ENCODE peak calls at places on chromosomes 3 and 15, in four cellular contexts. G, Y, D and V are unnamed samples.
A peak's percentile ranks its signal among the peaks of the same experiment; 100 is the strongest.

GRCh38 chr3:129609591-129610169 is 3.2 kb upstream of the PLXND1 start:
- DNase-seq in G (no peak), Y (no peak), D (no peak), V (no peak)

GRCh38 chr3:17006143-17006839 is 121.5 kb downstream of the PLCL2 start:
- DNase-seq in G (no peak), Y (no peak), D (no peak), V (no peak)

GRCh38 chr15:100866386-100867330 is 13.0 kb upstream of the ALDH1A3 start:
- DNase-seq in G (no peak), Y (no peak), D (no peak), V (no peak)

GRCh38 chr15:58987036-58987435 is 427 bp upstream of the RNF111 start:
- DNase-seq in G (no peak), Y (no peak), D (no peak), V (peak; percentile 59)

GRCh38 chr15:99239545-99240198 is 9.7 kb downstream of the TTC23 start:
- DNase-seq in G (no peak), Y (no peak), D (no peak), V (no peak)

GRCh38 chr3:172225215-172225707 is 185.9 kb downstream of the FNDC3B start:
- DNase-seq in G (no peak), Y (no peak), D (no peak), V (no peak)

GRCh38 chr3:107993771-107994170 is 97.1 kb downstream of the CD47 start:
- DNase-seq in G (no peak), Y (no peak), D (no peak), V (no peak)

GRCh38 chr15:80929689-80930088 is 59.9 kb downstream of the MESD start:
- DNase-seq in G (no peak), Y (no peak), D (no peak), V (no peak)

GRCh38 chr3:48881652-48882114 is 17.0 kb downstream of the SLC25A20 start:
- DNase-seq in G (no peak), Y (peak; percentile 62), D (no peak), V (no peak)

GRCh38 chr15:31150732-31151212 is 49.2 kb upstream of the TRPM1 start:
- DNase-seq in G (no peak), Y (no peak), D (no peak), V (no peak)

GRCh38 chr3:72298201-72299155 is 513.5 kb upstream of the PROK2 start:
- DNase-seq in G (no peak), Y (no peak), D (no peak), V (no peak)

GRCh38 chr3:48598323-48599076 is 3.4 kb upstream of the COL7A1 start:
- DNase-seq in G (peak; percentile 96), Y (no peak), D (peak; percentile 78), V (no peak)

GRCh38 chr15:74799255-74799842 is 13.3 kb upstream of the LMAN1L start:
- DNase-seq in G (no peak), Y (no peak), D (no peak), V (no peak)

GRCh38 chr15:39434751-39435238 is 146.1 kb upstream of the THBS1 start:
- DNase-seq in G (no peak), Y (no peak), D (no peak), V (no peak)

GRCh38 chr15:33737687-33738606 is 230.3 kb upstream of the CHRM5 start:
- DNase-seq in G (no peak), Y (no peak), D (peak; percentile 50), V (peak; percentile 74)

GRCh38 chr3:18223591-18224338 is 201.4 kb downstream of the SATB1 start:
- DNase-seq in G (no peak), Y (no peak), D (no peak), V (peak; percentile 43)

GRCh38 chr15:74179983-74180688 is 6.6 kb downstream of the ISLR start:
- DNase-seq in G (peak; percentile 44), Y (no peak), D (peak; percentile 54), V (peak; percentile 39)

GRCh38 chr15:90931737-90932659 is at the start of gene HDDC3:
- DNase-seq in G (peak; percentile 79), Y (peak; percentile 93), D (peak; percentile 70), V (peak; percentile 92)

GRCh38 chr15:48868549-48868948 is 9.4 kb upstream of the EID1 start:
- DNase-seq in G (peak; percentile 67), Y (no peak), D (no peak), V (peak; percentile 50)

GRCh38 chr3:167740961-167741587 is 5.6 kb downstream of the SERPINI1 start:
- DNase-seq in G (peak; percentile 8), Y (no peak), D (no peak), V (peak; percentile 76)

GRCh38 chr3:45972534-45973402 is 22.9 kb downstream of the FYCO1 start:
- DNase-seq in G (peak; percentile 80), Y (no peak), D (peak; percentile 63), V (no peak)